ENCODE peak calls at places on chromosomes 2 and 18, in five cellular contexts. W is transverse colon, J is fibroblast of pulmonary artery, K is GM12878, I is heart left ventricle. Y is an unnamed sample.

GRCh38 chr2:219497495-219498279 is 1.0 kb upstream of the GMPPA start:
- DNase-seq in W (peak; percentile 95), J (peak; percentile 82), K (no peak), I (peak; percentile 96), Y (peak; percentile 84)

GRCh38 chr2:73503992-73504570 is 118.4 kb downstream of the ALMS1 start:
- DNase-seq in W (no peak), J (peak; percentile 4), K (no peak), I (no peak), Y (no peak)

GRCh38 chr2:24489942-24490673 is 946 bp upstream of the NCOA1 start:
- DNase-seq in W (peak; percentile 53), J (peak; percentile 49), K (no peak), I (no peak), Y (peak; percentile 33)

GRCh38 chr2:67994716-67995115 is 68.1 kb downstream of the C1D start:
- DNase-seq in W (no peak), J (no peak), K (no peak), I (no peak), Y (peak; percentile 65)

GRCh38 chr2:217935901-217936684 is 66.7 kb downstream of the TNS1 start:
- DNase-seq in W (no peak), J (peak; percentile 70), K (no peak), I (no peak), Y (peak; percentile 77)

GRCh38 chr2:12932192-12932591 is 215.5 kb downstream of the TRIB2 start:
- DNase-seq in W (no peak), J (no peak), K (no peak), I (no peak), Y (no peak)

GRCh38 chr2:231800493-231801091 is 14.3 kb downstream of the COPS7B start:
- DNase-seq in W (peak; percentile 26), J (peak; percentile 55), K (no peak), I (no peak), Y (peak; percentile 53)

GRCh38 chr2:205139822-205140612 is 542.3 kb upstream of the NRP2 start:
- DNase-seq in W (no peak), J (no peak), K (no peak), I (peak; percentile 30), Y (no peak)

GRCh38 chr18:76874643-76875389 is 52.5 kb downstream of the ZNF236 start:
- DNase-seq in W (no peak), J (no peak), K (no peak), I (no peak), Y (no peak)

GRCh38 chr2:138223321-138223720 is 259.0 kb downstream of the HNMT start:
- DNase-seq in W (no peak), J (no peak), K (no peak), I (no peak), Y (no peak)

GRCh38 chr2:9004338-9005204 is 1.1 kb upstream of the MBOAT2 start:
- DNase-seq in W (no peak), J (no peak), K (no peak), I (no peak), Y (no peak)

GRCh38 chr2:223587301-223587700 is 14.9 kb downstream of the SCG2 start:
- DNase-seq in W (no peak), J (no peak), K (no peak), I (no peak), Y (no peak)

GRCh38 chr2:130729311-130730299 is 735 bp downstream of the GPR148 start:
- DNase-seq in W (no peak), J (no peak), K (no peak), I (no peak), Y (no peak)

GRCh38 chr2:22855761-22856184 is 529.2 kb upstream of the KLHL29 start:
- DNase-seq in W (no peak), J (no peak), K (no peak), I (no peak), Y (no peak)

GRCh38 chr2:43268066-43268971 is 41.9 kb upstream of the ZFP36L2 start:
- DNase-seq in W (no peak), J (no peak), K (no peak), I (no peak), Y (peak; percentile 32)

GRCh38 chr2:152861349-152861942 is 143.0 kb downstream of the ARL6IP6 start:
- DNase-seq in W (peak; percentile 29), J (peak; percentile 38), K (no peak), I (no peak), Y (peak; percentile 14)

GRCh38 chr2:163312723-163313122 is 423.1 kb downstream of the FIGN start:
- DNase-seq in W (no peak), J (no peak), K (no peak), I (no peak), Y (no peak)

DNA sequence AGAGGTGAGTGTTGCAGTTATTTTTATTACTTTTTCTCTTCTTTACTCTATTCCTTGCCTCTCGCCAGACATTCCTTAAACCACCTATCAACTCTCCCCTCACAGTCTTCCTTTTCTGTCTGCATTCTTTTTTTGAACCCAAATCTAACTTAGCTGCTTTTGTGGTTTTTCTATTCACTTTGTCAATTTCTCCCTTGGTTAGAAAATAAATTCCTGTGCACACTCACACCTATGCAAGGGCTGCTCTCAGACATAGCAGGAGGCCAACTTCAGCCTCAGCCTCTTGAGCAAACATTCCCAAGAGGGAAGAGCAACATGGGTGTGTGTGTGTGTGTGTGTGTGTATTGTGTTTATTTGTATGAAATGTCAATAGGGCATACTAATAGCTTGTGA is 808.6 kb downstream of the RNF144A start:
- DNase-seq in W (no peak), J (no peak), K (no peak), I (no peak), Y (peak; percentile 34)
- H3K4me3 ChIP-seq in W (no peak overlapping the region), J (no peak overlapping the region), K (peak overlapping the region; percentile 23), I (no peak overlapping the region), Y (no peak overlapping the region)

GRCh38 chr2:166112193-166112605 is 15.6 kb downstream of the SCN1A start:
- DNase-seq in W (no peak), J (no peak), K (no peak), I (no peak), Y (no peak)

GRCh38 chr2:166104084-166104483 is 23.7 kb downstream of the SCN1A start:
- DNase-seq in W (no peak), J (no peak), K (no peak), I (no peak), Y (no peak)

GRCh38 chr2:166104773-166105172 is 23.0 kb downstream of the SCN1A start:
- DNase-seq in W (no peak), J (peak; percentile 43), K (no peak), I (no peak), Y (no peak)

GRCh38 chr2:166106431-166107015 is 21.3 kb downstream of the SCN1A start:
- DNase-seq in W (no peak), J (peak; percentile 73), K (no peak), I (no peak), Y (no peak)
- TF ChIP-seq CTCF in W (no peak), J (peak; percentile 79), K (no peak), I (no peak), Y (peak; percentile 20)

DNA sequence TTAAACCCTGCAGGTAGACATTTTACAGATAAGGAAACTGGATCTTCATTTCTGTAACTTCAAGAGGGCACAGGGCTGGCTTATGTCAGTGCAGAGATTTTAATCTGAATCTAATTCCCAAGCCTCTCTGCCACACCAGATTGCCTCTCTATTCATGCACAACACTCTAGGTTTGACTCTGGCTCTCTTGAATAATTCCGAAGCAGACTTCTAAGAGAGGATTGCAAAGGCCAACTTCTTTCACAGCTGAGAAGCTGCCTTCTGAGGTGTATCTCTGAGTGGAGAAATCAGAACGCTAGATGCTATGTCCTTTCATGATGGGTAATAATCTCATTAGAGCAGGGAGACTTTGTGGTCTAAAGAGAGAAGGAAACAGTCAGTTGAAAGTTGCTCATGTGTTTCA is 20.1 kb upstream of the MGAT5 start:
- DNase-seq in W (no peak), J (no peak), K (peak; percentile 86), I (no peak), Y (no peak)
- H3K4me3 ChIP-seq in W (no peak overlapping the region), J (no peak overlapping the region), K (peak overlapping the region; percentile 19), I (no peak overlapping the region), Y (no peak overlapping the region)

GRCh38 chr2:191166756-191167445 is 16.1 kb upstream of the STAT4 start:
- DNase-seq in W (no peak), J (no peak), K (no peak), I (no peak), Y (no peak)

GRCh38 chr2:191169456-191170300 is 18.9 kb upstream of the STAT4 start:
- DNase-seq in W (no peak), J (no peak), K (no peak), I (no peak), Y (no peak)

GRCh38 chr2:191166111-191166755 is 15.4 kb upstream of the STAT4 start:
- DNase-seq in W (no peak), J (peak; percentile 80), K (no peak), I (no peak), Y (no peak)

GRCh38 chr2:191167766-191168165 is 17.0 kb upstream of the STAT4 start:
- DNase-seq in W (no peak), J (peak; percentile 92), K (no peak), I (no peak), Y (peak; percentile 98)

DNA sequence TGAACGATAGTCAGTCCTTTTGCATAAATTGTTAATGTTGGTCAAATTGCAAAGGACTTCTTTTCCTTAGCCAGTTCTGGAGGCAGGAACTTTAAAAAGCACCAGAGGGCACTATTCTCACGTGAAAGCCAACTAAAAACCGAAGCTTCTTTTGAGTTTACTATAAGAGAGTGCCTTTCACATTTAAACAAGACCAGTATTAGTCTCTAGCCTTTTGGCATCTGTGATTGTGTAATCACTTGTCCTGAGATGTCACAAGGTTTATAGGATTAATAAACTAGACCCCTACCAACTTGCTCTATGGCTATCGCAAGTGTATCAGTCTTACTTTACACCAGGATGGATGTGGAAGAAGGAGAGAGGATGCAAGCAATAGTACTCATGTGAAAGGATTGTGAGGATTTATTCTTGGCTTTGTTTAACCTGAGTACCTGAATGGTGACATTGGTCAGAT is 14.4 kb upstream of the STAT4 start:
- DNase-seq in W (no peak), J (peak; percentile 81), K (no peak), I (no peak), Y (peak; percentile 72)
- TF ChIP-seq CTCF in W (peak; percentile 65), J (peak; percentile 70), K (peak; percentile 62), I (peak; percentile 48), Y (peak; percentile 78)